ENCODE peak calls at places on chromosomes 11 and 22, in seven cellular contexts. P is HepG2, M is transverse colon, W is suprapubic skin, U is HCT116, N is stomach, L is K562. I is an unnamed sample.

GRCh38 chr11:36300651-36301050 is 4.6 kb downstream of the PRR5L start:
- DNase-seq in P (no peak), M (peak), W (no peak), U (no peak), N (peak), L (no peak), I (no peak)

GRCh38 chr22:34380532-34380931 is 460.3 kb upstream of the LARGE1 start:
- DNase-seq in P (no peak), M (no peak), W (no peak), U (no peak), N (no peak), L (no peak), I (no peak)

GRCh38 chr11:72720806-72721205 is 31.4 kb downstream of the ARAP1 start:
- DNase-seq in P (no peak), M (no peak), W (no peak), U (no peak), N (no peak), L (no peak), I (no peak)

GRCh38 chr22:24938741-24939341 is 7.7 kb downstream of the LHFPL7 start:
- DNase-seq in P (peak), M (no peak), W (no peak), U (no peak), N (no peak), L (peak), I (no peak)

GRCh38 chr11:20048707-20049106 is 111.6 kb downstream of the DBX1 start:
- DNase-seq in P (no peak), M (no peak), W (no peak), U (no peak), N (no peak), L (no peak), I (no peak)

GRCh38 chr11:65917077-65917433 is 1.8 kb downstream of the C11orf68 start:
- DNase-seq in P (no peak), M (no peak), W (no peak), U (no peak), N (no peak), L (no peak), I (no peak)

GRCh38 chr11:104583857-104584256 is 314.4 kb downstream of the CASP12 start:
- DNase-seq in P (no peak), M (no peak), W (no peak), U (no peak), N (no peak), L (no peak), I (no peak)

GRCh38 chr11:102933627-102934026 is 21.9 kb downstream of the MMP13 start:
- DNase-seq in P (no peak), M (no peak), W (no peak), U (no peak), N (no peak), L (no peak), I (no peak)

GRCh38 chr11:120215634-120216033 is 4.8 kb downstream of the OAF start:
- DNase-seq in P (no peak), M (no peak), W (no peak), U (no peak), N (peak), L (peak), I (no peak)

GRCh38 chr11:14620027-14620511 is 23.5 kb upstream of the PDE3B start:
- DNase-seq in P (peak), M (peak), W (no peak), U (no peak), N (no peak), L (no peak), I (no peak)

GRCh38 chr11:10564692-10565318 is 3.7 kb downstream of the LYVE1 start:
- DNase-seq in P (no peak), M (no peak), W (no peak), U (no peak), N (no peak), L (peak), I (no peak)

GRCh38 chr11:61361686-61362541 is at the start of the genes CYB561A3 and TMEM138:
- DNase-seq in P (peak), M (peak), W (peak), U (peak), N (peak), L (peak), I (peak)
- TF ChIP-seq POLR2AphosphoS5 in P (peak), M (peak), W (peak), U (peak), N (peak), L (peak), I (peak)

GRCh38 chr11:832529-833113 is at the start of gene CD151:
- DNase-seq in P (no peak), M (peak), W (no peak), U (no peak), N (peak), L (peak), I (no peak)
- TF ChIP-seq POLR2A in P (no peak), M (no peak), W (no peak), U (peak), N (no peak), L (peak), I (no peak)

DNA sequence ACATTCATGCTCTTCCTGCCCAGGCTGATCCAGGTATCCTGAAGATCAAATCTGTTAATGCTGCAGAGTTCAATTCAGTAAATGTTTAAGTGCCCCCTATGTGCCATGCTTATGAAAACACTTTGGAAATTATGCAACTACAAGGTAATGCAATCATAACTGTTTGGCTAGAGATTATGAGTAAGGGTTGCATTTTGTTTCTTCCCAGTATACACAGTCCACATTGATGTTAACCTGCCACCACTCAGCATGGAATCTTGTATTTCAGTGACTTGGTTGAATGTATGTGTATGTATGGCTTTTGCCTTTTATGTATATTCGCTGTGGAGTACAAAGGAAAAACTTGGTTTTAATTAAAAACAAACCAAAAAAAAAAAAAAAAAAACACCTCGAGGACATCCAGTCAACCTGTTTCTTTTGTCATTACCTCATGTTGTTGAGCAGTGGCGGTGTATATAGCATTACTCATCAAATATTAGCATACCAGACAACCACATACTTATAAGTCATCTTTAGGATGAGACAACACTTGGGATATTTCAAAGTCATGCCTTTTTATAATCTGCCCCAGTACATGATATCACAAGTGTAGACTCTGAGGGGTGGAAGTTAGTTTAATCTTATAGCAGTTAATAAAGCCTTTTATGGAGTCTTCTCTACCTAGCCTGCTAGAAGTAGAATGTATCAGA is 86.1 kb upstream of the HORMAD2 start:
- DNase-seq in P (peak), M (no peak), W (no peak), U (no peak), N (no peak), L (no peak), I (no peak)
- TF ChIP-seq CTCF in P (peak), M (no peak), W (no peak), U (peak), N (no peak), L (no peak), I (no peak)

GRCh38 chr11:123103326-123103980 is 41.5 kb upstream of the HSPA8 start:
- DNase-seq in P (peak), M (peak), W (peak), U (peak), N (no peak), L (peak), I (peak)
- TF ChIP-seq POLR2AphosphoS5 in P (no peak), M (no peak), W (no peak), U (no peak), N (no peak), L (no peak), I (no peak)

I was measured in breast epithelium.